ENCODE peak calls at places on chromosomes 16 and 17, in four cellular contexts. One of them, this sample, is unnamed.

GRCh38 chr17:2875608-2876007 is 79.4 kb downstream of the RAP1GAP2 start:
- DNase-seq in HepG2: no peak
- DNase-seq in K562: no peak
- DNase-seq in GM12878: no peak
- DNase-seq in this sample: no peak

GRCh38 chr16:26457896-26458295 is 608.8 kb upstream of the C16orf82 start:
- DNase-seq in HepG2: no peak
- DNase-seq in K562: no peak
- DNase-seq in GM12878: no peak
- DNase-seq in this sample: no peak

GRCh38 chr16:19135201-19135838 is 21.6 kb downstream of the ITPRIPL2 start:
- DNase-seq in HepG2: no peak
- DNase-seq in K562: no peak
- DNase-seq in GM12878: no peak
- DNase-seq in this sample: no peak

GRCh38 chr17:59633658-59634359 is 14.1 kb downstream of the CLTC start:
- DNase-seq in HepG2: no peak
- DNase-seq in GM12878: no peak
- DNase-seq in K562: no peak
- DNase-seq in this sample: no peak

GRCh38 chr16:76854234-76854633 is 336.8 kb upstream of the MON1B start:
- DNase-seq in HepG2: peak
- DNase-seq in GM12878: no peak
- DNase-seq in K562: no peak
- DNase-seq in this sample: no peak

GRCh38 chr16:26765087-26765486 is 301.6 kb upstream of the C16orf82 start:
- DNase-seq in K562: peak
- DNase-seq in GM12878: no peak
- DNase-seq in HepG2: peak
- DNase-seq in this sample: peak

GRCh38 chr16:7364054-7364407 is 31.4 kb downstream of the RBFOX1 start:
- DNase-seq in K562: no peak
- DNase-seq in HepG2: no peak
- DNase-seq in GM12878: no peak
- DNase-seq in this sample: no peak

GRCh38 chr16:30745082-30745481 is 3.1 kb upstream of the PHKG2 start:
- DNase-seq in HepG2: peak
- DNase-seq in K562: no peak
- DNase-seq in GM12878: no peak
- DNase-seq in this sample: no peak

GRCh38 chr16:80569440-80570105 is 28.8 kb downstream of the DYNLRB2 start:
- DNase-seq in K562: no peak
- DNase-seq in GM12878: no peak
- DNase-seq in HepG2: no peak
- DNase-seq in this sample: no peak

GRCh38 chr16:67461600-67462278 is 19.2 kb downstream of the ATP6V0D1 start:
- DNase-seq in HepG2: no peak
- DNase-seq in K562: no peak
- DNase-seq in GM12878: no peak
- DNase-seq in this sample: no peak

GRCh38 chr17:81183807-81184206 is 17.8 kb upstream of the AATK start:
- DNase-seq in K562: no peak
- DNase-seq in HepG2: no peak
- DNase-seq in GM12878: no peak
- DNase-seq in this sample: no peak

DNA sequence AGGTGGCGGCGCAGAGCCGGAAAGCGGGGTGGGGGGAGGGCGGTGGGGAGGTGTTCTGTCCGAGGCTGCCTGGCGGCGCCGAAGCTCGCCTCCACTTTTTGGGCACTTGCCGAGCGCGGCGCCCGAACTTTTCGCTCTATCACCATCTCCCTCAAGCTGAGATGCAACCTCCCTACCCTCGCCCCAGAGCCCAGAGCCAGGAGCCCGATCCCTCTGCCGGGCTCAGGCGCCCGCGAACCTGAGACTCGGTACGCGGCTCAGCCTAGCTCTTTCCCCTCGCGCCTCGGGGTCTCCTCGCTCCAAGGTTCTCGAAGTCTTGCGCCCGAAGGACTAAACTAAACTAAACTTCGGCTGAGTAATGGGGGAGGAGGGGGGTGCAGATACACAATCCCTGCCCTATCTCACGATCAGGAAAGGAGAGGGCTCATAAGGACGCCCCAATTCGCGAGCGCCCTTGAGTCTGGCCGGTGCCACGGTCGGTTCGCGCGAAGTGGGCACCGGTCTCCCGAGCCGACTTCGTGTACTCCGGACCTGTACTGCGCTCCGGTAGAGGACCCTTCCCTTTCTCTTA is 1.7 kb upstream of the SALL1 start:
- DNase-seq in GM12878: no peak
- DNase-seq in K562: no peak
- DNase-seq in HepG2: no peak
- DNase-seq in this sample: no peak
- TF ChIP-seq NR2C2 in GM12878: no peak
- TF ChIP-seq NR2C2 in K562: no peak
- TF ChIP-seq NR2C2 in HepG2: no peak
- TF ChIP-seq NR2C2 in this sample: no peak

GRCh38 chr16:49590166-49590871 is 216.7 kb downstream of the C16orf78 start:
- DNase-seq in K562: no peak
- DNase-seq in GM12878: no peak
- DNase-seq in HepG2: no peak
- DNase-seq in this sample: peak

GRCh38 chr16:49587511-49587910 is 213.9 kb downstream of the C16orf78 start:
- DNase-seq in GM12878: no peak
- DNase-seq in K562: no peak
- DNase-seq in HepG2: no peak
- DNase-seq in this sample: peak

GRCh38 chr16:49589721-49590120 is 216.1 kb downstream of the C16orf78 start:
- DNase-seq in K562: no peak
- DNase-seq in GM12878: no peak
- DNase-seq in HepG2: no peak
- DNase-seq in this sample: peak

GRCh38 chr16:49588061-49588460 is 214.5 kb downstream of the C16orf78 start:
- DNase-seq in K562: no peak
- DNase-seq in HepG2: no peak
- DNase-seq in GM12878: no peak
- DNase-seq in this sample: peak

GRCh38 chr16:49588729-49589384 is 215.3 kb downstream of the C16orf78 start:
- DNase-seq in K562: no peak
- DNase-seq in GM12878: no peak
- DNase-seq in HepG2: no peak
- DNase-seq in this sample: peak
- TF ChIP-seq NR2C2 in K562: no peak
- TF ChIP-seq NR2C2 in GM12878: no peak
- TF ChIP-seq NR2C2 in HepG2: no peak
- TF ChIP-seq NR2C2 in this sample: no peak

GRCh38 chr17:4948166-4948996 is at the start of gene PFN1:
- DNase-seq in K562: peak
- DNase-seq in GM12878: peak
- DNase-seq in HepG2: peak
- DNase-seq in this sample: peak

GRCh38 chr17:4947010-4947410 is 1.3 kb downstream of the PFN1 start:
- DNase-seq in HepG2: no peak
- DNase-seq in K562: no peak
- DNase-seq in GM12878: no peak
- DNase-seq in this sample: no peak

GRCh38 chr17:4946312-4946976 is 1.9 kb downstream of the PFN1 start:
- DNase-seq in K562: no peak
- DNase-seq in GM12878: no peak
- DNase-seq in HepG2: no peak
- DNase-seq in this sample: no peak

GRCh38 chr17:4948997-4949320 is 629 bp upstream of the PFN1 start:
- DNase-seq in K562: peak
- DNase-seq in GM12878: no peak
- DNase-seq in HepG2: peak
- DNase-seq in this sample: peak

GRCh38 chr17:4947411-4948165 is 742 bp downstream of the PFN1 start:
- DNase-seq in GM12878: no peak
- DNase-seq in K562: peak
- DNase-seq in HepG2: peak
- DNase-seq in this sample: peak
- TF ChIP-seq NR2C2 in GM12878: no peak
- TF ChIP-seq NR2C2 in K562: no peak
- TF ChIP-seq NR2C2 in HepG2: peak
- TF ChIP-seq NR2C2 in this sample: no peak

GRCh38 chr17:39774043-39774442 is 36.3 kb downstream of the GRB7 start:
- DNase-seq in HepG2: no peak
- DNase-seq in GM12878: no peak
- DNase-seq in K562: no peak
- DNase-seq in this sample: no peak
- TF ChIP-seq NR2C2 in HepG2: no peak
- TF ChIP-seq NR2C2 in GM12878: no peak
- TF ChIP-seq NR2C2 in K562: no peak
- TF ChIP-seq NR2C2 in this sample: no peak

DNA sequence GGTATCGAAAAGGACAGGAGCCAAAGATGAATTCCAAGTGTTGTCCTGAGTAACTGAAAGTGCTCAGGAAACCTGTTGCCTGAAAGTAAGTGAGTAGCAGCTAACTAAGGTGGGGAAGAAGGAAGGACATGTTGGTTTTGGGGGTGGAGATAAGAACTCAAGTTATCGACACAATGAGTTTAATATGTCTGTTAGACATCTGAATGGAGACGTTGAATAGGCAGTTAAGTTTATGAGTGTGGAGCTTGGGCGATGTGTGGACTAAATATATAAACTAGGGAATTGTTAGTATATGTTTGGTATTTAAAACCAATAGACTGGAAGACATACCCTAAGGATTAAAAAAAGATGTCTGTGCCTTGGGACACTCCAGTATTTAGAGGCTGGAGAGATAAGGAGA is 82.7 kb upstream of the ASIC2 start:
- DNase-seq in HepG2: no peak
- DNase-seq in GM12878: no peak
- DNase-seq in K562: no peak
- DNase-seq in this sample: no peak
- TF ChIP-seq NR2C2 in HepG2: no peak
- TF ChIP-seq NR2C2 in GM12878: no peak
- TF ChIP-seq NR2C2 in K562: no peak
- TF ChIP-seq NR2C2 in this sample: no peak

GRCh38 chr16:46817961-46818360 is 13.0 kb downstream of the C16orf87 start:
- DNase-seq in GM12878: no peak
- DNase-seq in HepG2: no peak
- DNase-seq in K562: no peak
- DNase-seq in this sample: no peak
- TF ChIP-seq NR2C2 in GM12878: no peak
- TF ChIP-seq NR2C2 in HepG2: no peak
- TF ChIP-seq NR2C2 in K562: no peak
- TF ChIP-seq NR2C2 in this sample: no peak

DNA sequence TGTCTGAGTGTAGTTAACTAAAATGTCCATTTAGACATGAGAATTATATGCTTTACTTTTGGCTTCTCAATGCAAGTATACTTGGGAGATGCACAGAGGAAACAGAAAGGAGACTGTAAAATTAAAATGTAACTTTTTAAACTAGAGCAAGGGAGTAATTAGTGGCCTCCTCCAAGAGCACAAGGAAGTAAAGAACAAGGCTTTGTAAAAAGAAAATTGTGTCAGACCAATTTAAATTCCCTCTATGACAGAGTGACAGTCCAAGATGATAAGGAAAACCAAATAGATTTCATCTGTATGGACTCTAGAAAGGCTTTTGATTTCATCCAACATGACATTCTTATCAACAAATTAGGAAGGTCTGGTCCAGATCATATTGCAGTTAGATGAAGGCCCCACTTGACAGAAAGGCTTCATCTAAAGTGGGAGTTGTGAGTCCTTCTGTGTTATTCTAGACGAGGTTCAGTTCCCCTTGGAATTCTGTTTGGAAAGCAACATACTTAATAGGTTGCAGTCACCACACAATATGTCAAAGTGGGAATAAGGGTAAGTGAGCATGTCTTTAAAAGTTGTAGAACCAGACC is 6.5 kb upstream of the CAPNS2 start:
- DNase-seq in HepG2: no peak
- DNase-seq in K562: no peak
- DNase-seq in GM12878: no peak
- DNase-seq in this sample: no peak
- TF ChIP-seq NR2C2 in HepG2: no peak
- TF ChIP-seq NR2C2 in K562: no peak
- TF ChIP-seq NR2C2 in GM12878: no peak
- TF ChIP-seq NR2C2 in this sample: no peak

DNA sequence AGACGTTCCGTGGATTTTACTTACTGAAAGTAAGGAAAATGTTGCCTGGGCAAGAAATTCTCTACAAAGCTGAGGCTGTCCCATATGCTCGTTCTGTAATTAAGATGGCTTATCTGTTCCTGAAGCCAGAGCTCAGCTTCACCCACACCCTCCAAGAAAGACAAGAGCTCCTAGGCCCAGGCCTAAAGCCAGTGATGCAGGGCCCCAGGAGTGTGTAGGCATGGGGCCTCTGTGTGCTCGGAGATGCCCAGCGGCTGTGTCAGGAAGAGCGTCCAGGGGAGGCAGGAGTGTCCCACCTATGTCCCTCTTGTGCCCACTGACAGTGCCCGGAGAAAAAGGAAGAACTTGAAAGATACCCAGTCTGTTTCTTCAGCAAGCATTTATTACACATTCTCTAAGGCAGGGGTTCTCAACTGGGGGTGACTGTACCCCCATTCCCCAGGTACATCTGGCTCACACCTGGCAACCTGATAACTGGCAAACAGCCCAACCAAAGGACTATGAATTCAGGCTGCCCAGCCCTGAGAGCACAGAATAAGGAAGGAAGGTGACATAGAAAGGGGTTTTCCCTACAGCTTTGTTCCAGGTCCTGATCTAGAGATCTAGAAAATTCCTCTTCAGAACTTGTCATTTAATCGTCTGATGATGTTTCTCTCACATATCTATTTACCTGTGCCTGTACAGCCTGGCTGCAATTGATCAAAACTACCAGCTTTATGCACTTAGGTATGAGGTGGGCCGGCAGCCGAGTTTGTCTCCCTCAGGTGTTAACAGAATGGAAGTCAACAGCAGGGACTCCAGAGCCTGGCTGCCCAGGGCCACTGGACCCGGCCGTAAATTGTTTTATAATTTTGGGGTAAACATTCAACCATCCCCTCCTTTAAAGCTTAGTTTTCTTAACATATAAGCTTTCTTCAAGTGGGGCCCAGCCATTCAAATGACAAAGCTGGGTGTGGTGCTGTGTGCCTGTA is 12.0 kb downstream of the SNN start:
- DNase-seq in K562: no peak
- DNase-seq in HepG2: no peak
- DNase-seq in GM12878: no peak
- DNase-seq in this sample: no peak
- TF ChIP-seq NR2C2 in K562: no peak
- TF ChIP-seq NR2C2 in HepG2: no peak
- TF ChIP-seq NR2C2 in GM12878: no peak
- TF ChIP-seq NR2C2 in this sample: no peak

DNA sequence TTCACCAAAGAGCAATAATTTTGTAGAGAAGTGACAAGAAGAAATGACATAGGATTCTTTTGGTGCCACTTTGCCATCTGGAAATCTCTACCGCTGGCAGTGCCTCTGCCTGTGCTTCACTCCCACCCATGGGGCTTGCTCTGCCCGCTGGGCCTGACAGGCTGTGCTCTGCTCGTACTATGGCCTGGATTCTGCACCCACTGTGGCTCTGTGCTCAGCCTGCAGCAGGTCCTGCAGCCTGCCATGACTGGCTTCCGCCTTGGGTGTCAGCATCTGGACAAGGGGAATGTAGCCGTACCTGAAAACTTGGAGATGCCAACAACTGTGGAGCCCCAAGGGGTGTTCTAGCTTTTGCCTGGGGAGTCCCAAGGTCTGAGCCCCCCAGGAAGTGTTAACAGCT is 792.3 kb downstream of the CDH8 start:
- DNase-seq in GM12878: no peak
- DNase-seq in HepG2: no peak
- DNase-seq in K562: no peak
- DNase-seq in this sample: no peak
- TF ChIP-seq NR2C2 in GM12878: no peak
- TF ChIP-seq NR2C2 in HepG2: no peak
- TF ChIP-seq NR2C2 in K562: no peak
- TF ChIP-seq NR2C2 in this sample: no peak

This sample was measured in WTC11.